ENCODE peak calls at places on chromosomes 2 and 18, in seven cellular contexts. Q is GM23248, P is PC-3, G is GM23338, K is hepatocyte, C is neural progenitor cell, X is MM.1S. E is an unnamed sample.

GRCh38 chr2:237483018-237483731 is 3.9 kb upstream of the MLPH start:
- DNase-seq in Q (peak), P (peak), G (no peak), K (peak), C (peak), X (no peak), E (no peak)

GRCh38 chr2:231711677-231712461 is 3.5 kb downstream of the PTMA start:
- DNase-seq in Q (no peak), P (no peak), G (no peak), K (no peak), C (no peak), X (no peak), E (no peak)

GRCh38 chr2:24527536-24527935 is 36.5 kb downstream of the NCOA1 start:
- DNase-seq in Q (no peak), P (no peak), G (no peak), K (no peak), C (no peak), X (no peak), E (no peak)

GRCh38 chr2:11006191-11006590 is 94.5 kb downstream of the KCNF1 start:
- DNase-seq in Q (no peak), P (no peak), G (no peak), K (no peak), C (no peak), X (no peak), E (no peak)

GRCh38 chr2:205755923-205756322 is 73.6 kb downstream of the NRP2 start:
- DNase-seq in Q (peak), P (no peak), G (no peak), K (no peak), C (no peak), X (no peak), E (no peak)

GRCh38 chr2:86441789-86442641 is 844 bp downstream of the KDM3A start:
- DNase-seq in Q (peak), P (peak), G (peak), K (peak), C (peak), X (peak), E (no peak)

GRCh38 chr2:20520128-20520527 is 73.3 kb downstream of the RHOB start:
- DNase-seq in Q (no peak), P (no peak), G (no peak), K (no peak), C (no peak), X (no peak), E (no peak)

GRCh38 chr2:168286535-168286934 is 39.1 kb upstream of the STK39 start:
- DNase-seq in Q (no peak), P (no peak), G (no peak), K (no peak), C (no peak), X (no peak), E (no peak)

GRCh38 chr18:43935051-43935412 is 657.7 kb upstream of the SYT4 start:
- DNase-seq in Q (peak), P (no peak), G (no peak), K (peak), C (no peak), X (no peak), E (no peak)

GRCh38 chr2:116510117-116510671 is 1304.3 kb upstream of the DDX18 start:
- DNase-seq in Q (peak), P (peak), G (peak), K (peak), C (peak), X (peak), E (no peak)

GRCh38 chr2:85066874-85067351 is 66.3 kb upstream of the TCF7L1 start:
- DNase-seq in Q (peak), P (peak), G (peak), K (peak), C (peak), X (peak), E (peak)

GRCh38 chr2:172196768-172197322 is 94.1 kb upstream of the DLX2 start:
- DNase-seq in Q (peak), P (peak), G (no peak), K (peak), C (no peak), X (peak), E (no peak)

GRCh38 chr2:119699016-119699606 is 20.1 kb downstream of the TMEM177 start:
- DNase-seq in Q (no peak), P (no peak), G (no peak), K (no peak), C (no peak), X (no peak), E (no peak)

GRCh38 chr2:166449439-166449838 is 44.6 kb downstream of the SCN7A start:
- DNase-seq in Q (no peak), P (no peak), G (no peak), K (no peak), C (no peak), X (peak), E (no peak)

GRCh38 chr2:168174761-168175160 is 72.6 kb downstream of the STK39 start:
- DNase-seq in Q (no peak), P (no peak), G (no peak), K (no peak), C (no peak), X (peak), E (no peak)

GRCh38 chr18:73741946-73742345 is 405.7 kb downstream of the FBXO15 start:
- DNase-seq in Q (peak), P (peak), G (no peak), K (no peak), C (no peak), X (no peak), E (no peak)

GRCh38 chr2:168705534-168706470 is 96.6 kb upstream of the NOSTRIN start:
- DNase-seq in Q (peak), P (peak), G (peak), K (peak), C (peak), X (peak), E (no peak)

GRCh38 chr18:35026407-35027061 is 14.7 kb upstream of the MAPRE2 start:
- DNase-seq in Q (no peak), P (no peak), G (peak), K (no peak), C (peak), X (peak), E (no peak)
- TF ChIP-seq EZH2phosphoT487 in Q (no peak), P (no peak), G (no peak), K (no peak), C (no peak), X (no peak), E (no peak)

GRCh38 chr18:32771871-32772499 is 838 bp downstream of the KLHL14 start:
- DNase-seq in Q (peak), P (no peak), G (peak), K (peak), C (peak), X (no peak), E (no peak)
- TF ChIP-seq EZH2 in Q (peak), P (no peak), G (no peak), K (no peak), C (no peak), X (no peak), E (no peak)

DNA sequence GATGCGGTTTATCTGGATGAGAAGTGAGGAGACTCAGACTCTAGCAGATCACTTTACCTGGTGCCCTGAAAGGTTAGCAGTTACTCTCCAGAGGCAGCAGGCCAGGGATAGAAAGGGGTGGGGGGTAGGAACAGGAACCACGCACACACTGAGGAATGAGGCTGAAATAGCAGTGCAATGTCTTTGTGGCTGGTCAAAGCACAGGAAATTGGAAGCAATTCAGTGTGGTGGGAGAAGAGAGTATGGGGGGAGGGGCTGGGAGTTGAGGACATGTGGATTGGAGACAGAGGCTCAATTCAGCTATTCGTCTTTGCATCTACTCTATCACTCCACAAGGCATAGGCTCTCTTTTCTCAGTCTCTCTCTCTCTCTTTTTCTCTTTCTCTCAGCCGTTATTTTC is 979.3 kb downstream of the TSN start:
- DNase-seq in Q (peak), P (peak), G (peak), K (no peak), C (no peak), X (no peak), E (no peak)
- TF ChIP-seq EZH2phosphoT487 in Q (no peak), P (no peak), G (no peak), K (no peak), C (no peak), X (no peak), E (no peak)

DNA sequence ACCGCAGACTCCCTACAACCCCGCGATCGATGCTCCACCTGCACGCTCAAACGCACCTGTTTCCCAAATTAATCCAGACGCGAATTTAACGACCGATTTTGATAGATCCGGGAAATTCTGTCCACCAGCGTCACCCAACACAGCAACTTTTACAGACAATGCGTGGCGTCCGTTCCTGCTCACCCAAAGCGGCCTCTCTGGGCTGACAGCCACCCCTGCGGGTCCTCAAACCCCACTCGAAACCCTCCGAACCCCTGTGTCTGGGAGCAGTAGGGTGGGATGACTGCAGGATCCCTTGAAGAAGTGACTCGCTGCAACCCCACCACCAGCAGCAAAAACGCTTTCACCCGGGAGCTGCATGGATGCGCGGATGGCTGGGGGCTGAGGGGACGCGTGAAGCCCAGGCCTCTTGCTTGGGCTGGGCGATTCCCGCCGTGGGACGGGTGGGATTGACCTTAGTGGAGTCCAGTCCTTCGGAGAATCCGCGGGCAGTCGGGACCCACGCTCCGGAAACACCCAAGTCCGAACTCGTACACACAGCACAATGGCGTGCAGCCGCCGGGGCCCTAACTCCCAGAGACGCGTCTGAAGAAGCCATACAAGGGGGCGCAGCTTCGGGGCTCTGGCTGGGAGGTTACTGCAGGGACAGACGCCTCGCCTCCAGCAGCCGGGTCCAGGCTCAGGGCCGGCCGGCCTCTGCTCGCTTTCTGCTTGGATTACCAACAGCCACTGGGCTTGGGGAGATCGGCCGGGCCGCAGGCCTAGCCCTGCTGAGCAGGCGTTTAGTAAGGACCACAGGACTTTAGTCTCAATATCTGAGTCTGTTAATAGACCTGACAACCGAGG is 31.1 kb upstream of the ATP6V1B1 start:
- DNase-seq in Q (no peak), P (no peak), G (peak), K (no peak), C (peak), X (no peak), E (no peak)
- TF ChIP-seq EZH2 in Q (no peak), P (no peak), G (peak), K (peak), C (peak), X (no peak), E (no peak)

GRCh38 chr2:216117566-216117965 is 8.4 kb downstream of the XRCC5 start:
- DNase-seq in Q (peak), P (peak), G (no peak), K (no peak), C (no peak), X (no peak), E (no peak)
- TF ChIP-seq EZH2phosphoT487 in Q (no peak), P (no peak), G (no peak), K (no peak), C (no peak), X (no peak), E (no peak)

GRCh38 chr18:59685501-59685900 is 11.7 kb downstream of the CCBE1 start:
- DNase-seq in Q (no peak), P (no peak), G (no peak), K (no peak), C (no peak), X (no peak), E (no peak)

GRCh38 chr18:59681521-59682004 is 15.7 kb downstream of the CCBE1 start:
- DNase-seq in Q (no peak), P (no peak), G (no peak), K (no peak), C (peak), X (no peak), E (no peak)

GRCh38 chr18:59686260-59686659 is 11.0 kb downstream of the CCBE1 start:
- DNase-seq in Q (no peak), P (no peak), G (no peak), K (no peak), C (no peak), X (no peak), E (no peak)

GRCh38 chr18:59675346-59675745 is 21.9 kb downstream of the CCBE1 start:
- DNase-seq in Q (no peak), P (no peak), G (no peak), K (no peak), C (peak), X (no peak), E (no peak)

DNA sequence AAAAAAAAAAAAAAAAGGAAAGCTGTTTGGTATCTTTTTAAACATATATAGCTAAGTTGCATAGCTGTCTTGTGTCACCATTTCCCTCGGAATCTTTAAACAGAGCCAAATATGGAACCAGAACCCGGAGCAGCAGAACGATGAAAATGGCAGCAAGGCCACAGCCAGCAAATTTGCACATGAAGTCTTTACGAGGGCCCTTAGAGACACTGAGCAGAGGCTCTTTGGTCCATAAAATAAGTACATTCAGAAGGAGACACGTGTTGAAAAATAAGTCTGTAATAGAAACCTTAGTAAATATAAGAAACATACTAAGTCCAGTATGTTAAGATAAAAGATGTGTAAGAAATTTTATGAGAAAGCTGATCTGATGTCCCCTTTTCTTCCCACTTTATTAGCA is 16.2 kb downstream of the CCBE1 start:
- DNase-seq in Q (no peak), P (no peak), G (no peak), K (no peak), C (no peak), X (no peak), E (no peak)
- TF ChIP-seq EZH2 in Q (no peak), P (no peak), G (no peak), K (no peak), C (no peak), X (no peak), E (no peak)

DNA sequence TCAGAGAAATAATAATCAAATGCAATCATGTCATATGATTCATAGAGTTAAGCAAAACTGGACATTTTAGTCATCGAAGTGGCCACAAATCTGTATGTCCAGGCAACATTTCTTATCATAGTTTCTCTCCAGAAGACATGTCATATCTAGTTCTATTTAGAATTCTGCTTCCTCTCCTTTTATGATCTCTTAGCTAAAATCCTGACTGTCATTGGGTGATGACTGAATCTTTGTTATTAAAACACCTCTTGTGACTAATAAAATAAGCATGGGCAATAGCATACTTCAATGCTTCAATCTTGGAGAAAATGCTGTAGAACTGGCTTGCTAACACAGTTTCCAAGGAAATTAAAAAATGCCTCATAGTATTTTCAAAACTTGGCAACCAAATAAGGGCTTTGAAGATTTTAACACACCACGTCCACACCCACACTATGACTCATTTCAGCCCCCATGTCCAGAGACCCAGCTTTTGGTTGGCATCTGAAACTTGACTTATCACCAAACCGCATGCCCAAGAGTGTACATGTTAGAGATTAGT is 106.6 kb upstream of the ETAA1 start:
- DNase-seq in Q (peak), P (peak), G (no peak), K (no peak), C (no peak), X (no peak), E (peak)
- TF ChIP-seq EZH2phosphoT487 in Q (peak), P (no peak), G (no peak), K (no peak), C (no peak), X (no peak), E (no peak)

DNA sequence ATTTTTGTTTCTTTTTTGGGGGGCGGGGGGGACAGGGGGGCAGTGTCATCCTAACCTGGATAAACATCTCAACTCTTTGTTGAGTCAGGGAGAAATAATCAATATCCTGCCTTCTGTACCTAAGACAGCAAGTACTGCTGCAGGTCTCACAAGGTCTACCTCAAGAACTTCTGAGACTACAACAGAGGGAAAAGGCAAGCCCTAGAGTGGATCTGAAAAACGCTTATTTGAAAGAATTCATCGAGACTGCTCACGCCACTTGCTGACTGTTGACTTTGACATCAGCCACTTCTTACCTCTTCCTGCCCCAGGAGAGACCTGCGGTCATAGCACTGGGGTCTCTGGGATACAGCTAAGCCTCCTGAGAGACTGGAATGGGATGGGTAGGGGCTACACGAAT is 8.4 kb downstream of the HDLBP start:
- DNase-seq in Q (no peak), P (no peak), G (no peak), K (no peak), C (no peak), X (peak), E (no peak)
- TF ChIP-seq EZH2 in Q (no peak), P (no peak), G (no peak), K (no peak), C (no peak), X (no peak), E (no peak)